ENCODE peak calls at places on chromosomes 5 and 9, in seven cellular contexts. Z is CD8-positive, alpha-beta T cell; J is Caco-2; T is CD8-positive, alpha-beta memory T cell; A is A549; W is cardiac muscle cell; N is adrenal gland. C is an unnamed sample.

GRCh38 chr9:130849356-130849755 is 14.3 kb downstream of the ABL1 start:
- DNase-seq in Z (no peak), J (no peak), W (no peak), T (no peak), A (no peak), N (no peak), C (no peak)

GRCh38 chr9:117494401-117495130 is 79.7 kb upstream of the ASTN2 start:
- DNase-seq in W (no peak), T (no peak), Z (no peak), A (no peak), N (no peak), J (no peak), C (no peak)

GRCh38 chr9:13750061-13750460 is 470.6 kb upstream of the MPDZ start:
- DNase-seq in N (no peak), J (no peak), Z (no peak), A (no peak), W (no peak), T (no peak), C (no peak)

GRCh38 chr5:147688965-147689364 is 93.6 kb downstream of the JAKMIP2 start:
- DNase-seq in T (no peak), Z (no peak), W (peak; percentile 23), N (peak; percentile 31), J (no peak), A (no peak), C (no peak)

GRCh38 chr9:117247271-117247670 is 167.6 kb downstream of the ASTN2 start:
- DNase-seq in A (peak; percentile 28), Z (no peak), T (no peak), J (no peak), N (no peak), W (peak; percentile 14), C (no peak)

GRCh38 chr5:158119852-158120708 is 261.1 kb upstream of the CLINT1 start:
- DNase-seq in Z (no peak), A (no peak), W (no peak), N (no peak), J (no peak), T (no peak), C (no peak)

GRCh38 chr5:134240421-134240962 is 14.6 kb upstream of the PPP2CA start:
- DNase-seq in N (peak; percentile 23), J (no peak), A (no peak), Z (no peak), W (peak; percentile 72), T (no peak), C (no peak)

GRCh38 chr5:174282391-174282790 is 236.9 kb downstream of the NSG2 start:
- DNase-seq in J (no peak), T (no peak), N (no peak), Z (no peak), A (no peak), W (no peak), C (no peak)

GRCh38 chr5:39518516-39518915 is 93.7 kb upstream of the DAB2 start:
- DNase-seq in J (no peak), N (no peak), Z (no peak), A (no peak), T (no peak), W (no peak), C (no peak)

GRCh38 chr9:127915801-127916664 is 808 bp downstream of the ST6GALNAC4 start:
- DNase-seq in J (no peak), T (no peak), N (no peak), A (no peak), Z (no peak), W (no peak), C (no peak)

GRCh38 chr5:95619096-95619495 is 791 bp upstream of the GPR150 start:
- DNase-seq in J (no peak), A (no peak), W (no peak), Z (no peak), N (no peak), T (no peak), C (no peak)

GRCh38 chr5:119022017-119022745 is 33.8 kb upstream of the DTWD2 start:
- DNase-seq in A (peak; percentile 18), T (no peak), J (no peak), N (no peak), Z (no peak), W (no peak), C (no peak)

GRCh38 chr9:119986205-119986604 is 593.8 kb downstream of the CDK5RAP2 start:
- DNase-seq in T (no peak), Z (no peak), J (no peak), W (no peak), N (no peak), A (no peak), C (no peak)

GRCh38 chr5:176788931-176789872 is 21.2 kb upstream of the UNC5A start:
- DNase-seq in J (no peak), A (no peak), Z (no peak), N (no peak), T (no peak), W (no peak), C (no peak)

GRCh38 chr9:131660466-131661405 is 79.1 kb downstream of the RAPGEF1 start:
- DNase-seq in W (peak; percentile 53), Z (no peak), T (no peak), N (no peak), A (no peak), J (no peak), C (no peak)

GRCh38 chr9:5326893-5327548 is 12.7 kb downstream of the RLN1 start:
- DNase-seq in A (no peak), Z (peak; percentile 59), W (peak; percentile 5), N (no peak), J (no peak), T (peak; percentile 33), C (no peak)

GRCh38 chr9:127307802-127308201 is 43.2 kb downstream of the GARNL3 start:
- DNase-seq in J (no peak), T (no peak), N (peak; percentile 52), W (no peak), Z (no peak), A (no peak), C (no peak)

GRCh38 chr5:78360674-78361225 is 333 bp downstream of the SCAMP1 start:
- DNase-seq in T (peak; percentile 69), W (peak; percentile 31), J (peak; percentile 49), Z (peak; percentile 74), N (peak; percentile 68), A (peak; percentile 62), C (no peak)

GRCh38 chr9:121133104-121133816 is 58.5 kb downstream of the CNTRL start:
- DNase-seq in W (no peak), A (no peak), N (no peak), T (peak; percentile 44), Z (peak; percentile 86), J (peak; percentile 73), C (no peak)

GRCh38 chr5:154477382-154478223 is 424 bp downstream of the HAND1 start:
- DNase-seq in A (no peak), W (peak; percentile 68), Z (no peak), J (no peak), T (no peak), N (no peak), C (no peak)

GRCh38 chr5:131242728-131243255 is 21.1 kb upstream of the CDC42SE2 start:
- DNase-seq in T (no peak), J (no peak), W (no peak), N (no peak), A (no peak), Z (no peak), C (no peak)

GRCh38 chr9:81031422-81032029 is 657.8 kb downstream of the TLE1 start:
- DNase-seq in T (no peak), W (no peak), J (no peak), N (no peak), A (no peak), Z (no peak), C (no peak)

DNA sequence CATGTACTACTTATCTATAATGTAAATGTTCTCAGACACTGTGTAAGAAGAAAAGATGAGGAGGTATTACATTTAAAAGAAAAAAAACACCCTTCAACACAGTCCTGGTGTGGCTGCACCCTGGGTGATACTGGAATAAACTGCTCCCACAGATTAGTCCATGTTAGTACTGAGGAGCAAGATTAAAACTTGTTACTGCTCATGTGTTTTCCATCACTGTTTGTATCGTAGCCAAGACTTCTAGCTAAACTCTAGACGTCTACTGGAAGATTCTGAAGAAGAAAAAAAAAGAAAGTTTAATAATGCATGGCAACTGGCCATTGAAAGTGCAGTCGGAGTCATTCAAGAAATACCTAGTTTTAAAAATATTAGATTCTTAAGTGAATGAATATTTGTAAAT is at the start of gene ASPN:
- DNase-seq in Z (no peak), T (no peak), N (no peak), A (no peak), W (no peak), J (no peak), C (no peak)
- H3K4me3 ChIP-seq in Z (no peak within 1 kb of the TSS), T (no peak within 1 kb of the TSS), N (no peak within 1 kb of the TSS), A (no peak within 1 kb of the TSS), W (no peak within 1 kb of the TSS), J (no peak within 1 kb of the TSS), C (no peak within 1 kb of the TSS)

DNA sequence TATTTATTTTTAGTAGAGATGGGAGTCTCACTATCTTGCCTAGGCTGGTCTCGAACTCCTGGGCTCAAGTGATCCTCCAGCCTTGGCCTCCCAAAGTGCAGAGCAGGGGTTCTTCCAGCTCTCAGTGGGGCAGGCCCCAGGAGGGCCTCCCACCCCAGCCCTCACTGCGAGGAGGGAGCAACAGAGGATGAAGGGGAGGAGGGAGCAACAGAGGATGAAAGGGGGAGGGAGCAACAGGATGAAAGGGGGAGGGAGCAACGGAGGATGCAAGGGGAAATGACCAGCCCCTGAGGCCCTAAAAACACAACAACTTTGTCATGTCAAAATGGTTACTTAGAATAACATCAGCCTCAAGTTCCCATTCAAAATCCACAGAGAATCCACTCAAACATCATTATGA is 10.0 kb downstream of the TRIM14 start:
- DNase-seq in W (no peak), A (no peak), T (no peak), Z (no peak), J (no peak), N (no peak), C (no peak)
- H3K4me3 ChIP-seq in W (no peak overlapping the region), A (no peak overlapping the region), T (peak overlapping the region; percentile 20), Z (no peak overlapping the region), J (no peak overlapping the region), N (no peak overlapping the region), C (peak overlapping the region; percentile 19)

GRCh38 chr5:146205499-146206202 is 2.2 kb downstream of the RBM27 start:
- DNase-seq in Z (no peak), J (no peak), W (no peak), N (no peak), A (no peak), T (no peak), C (no peak)
- H3K4me3 ChIP-seq in Z (peak overlapping the region; percentile 7), J (no peak overlapping the region), W (no peak overlapping the region), N (no peak overlapping the region), A (peak overlapping the region; percentile 74), T (peak overlapping the region; percentile 22), C (peak overlapping the region; percentile 85)

GRCh38 chr5:163807781-163808180 is 302.4 kb downstream of the MAT2B start:
- DNase-seq in Z (no peak), A (no peak), J (no peak), T (no peak), W (no peak), N (no peak), C (no peak)
- H3K4me3 ChIP-seq in Z (no peak overlapping the region), A (no peak overlapping the region), J (no peak overlapping the region), T (no peak overlapping the region), W (no peak overlapping the region), N (no peak overlapping the region), C (no peak overlapping the region)

C was measured in GM12878.